ENCODE peak calls at places on chromosomes 6 and 20, in four cellular contexts. E, Y, A and N are unnamed samples. For H3K4me1 and H3K9me3, the result is how much of the 10 kb centered on the place peaks cover.

GRCh38 chr6:12545837-12546658 is 170.5 kb upstream of the PHACTR1 start:
- DNase-seq in E (no peak), Y (no peak), A (no peak), N (no peak)

GRCh38 chr20:23800865-23801264 is 25.7 kb downstream of the CST2 start:
- DNase-seq in E (no peak), Y (no peak), A (no peak), N (no peak)

GRCh38 chr6:151690768-151691562 is 116.5 kb upstream of the ESR1 start:
- DNase-seq in E (no peak), Y (no peak), A (no peak), N (peak)

GRCh38 chr20:5316188-5317158 is at the start of gene PROKR2:
- DNase-seq in E (no peak), Y (no peak), A (no peak), N (peak)

GRCh38 chr6:29850011-29850553 is 22.5 kb downstream of the HLA-G start:
- DNase-seq in E (peak), Y (no peak), A (peak), N (peak)

GRCh38 chr6:14885471-14885987 is 360.3 kb upstream of the JARID2 start:
- DNase-seq in E (no peak), Y (no peak), A (no peak), N (no peak)

GRCh38 chr6:41728073-41728936 is 7.1 kb downstream of the TFEB start:
- DNase-seq in E (peak), Y (no peak), A (no peak), N (no peak)

GRCh38 chr6:32867022-32867477 is 13.1 kb downstream of the PSMB9 start:
- DNase-seq in E (no peak), Y (no peak), A (no peak), N (no peak)

GRCh38 chr20:60804240-60804917 is 447.7 kb upstream of the CDH4 start:
- DNase-seq in E (no peak), Y (no peak), A (no peak), N (no peak)

GRCh38 chr6:82968708-82969107 is 96.9 kb downstream of the UBE3D start:
- DNase-seq in E (no peak), Y (no peak), A (no peak), N (no peak)

GRCh38 chr20:57617079-57617795 is 3.0 kb downstream of the ZBP1 start:
- DNase-seq in E (no peak), Y (no peak), A (no peak), N (no peak)

GRCh38 chr6:31462026-31462963 is 35.6 kb upstream of the MICB start:
- DNase-seq in E (no peak), Y (no peak), A (no peak), N (no peak)

GRCh38 chr20:61130156-61130555 is 121.9 kb upstream of the CDH4 start:
- DNase-seq in E (no peak), Y (no peak), A (no peak), N (no peak)

GRCh38 chr20:21693322-21693721 is 12.1 kb upstream of the PAX1 start:
- DNase-seq in E (peak), Y (no peak), A (no peak), N (peak)

GRCh38 chr20:684676-685319 is 9.2 kb upstream of the SCRT2 start:
- DNase-seq in E (no peak), Y (no peak), A (no peak), N (no peak)

GRCh38 chr6:140344149-140344913 is 969.9 kb upstream of the CITED2 start:
- DNase-seq in E (no peak), Y (no peak), A (no peak), N (no peak)

GRCh38 chr6:80438728-80439127 is 332.3 kb downstream of the BCKDHB start:
- DNase-seq in E (no peak), Y (no peak), A (no peak), N (no peak)

GRCh38 chr20:50118203-50118602 is 5.3 kb upstream of the UBE2V1 start:
- DNase-seq in E (no peak), Y (no peak), A (no peak), N (no peak)

GRCh38 chr6:125220712-125221111 is 67.1 kb downstream of the TPD52L1 start:
- DNase-seq in E (peak), Y (no peak), A (peak), N (peak)

GRCh38 chr6:38404900-38405556 is 234.7 kb downstream of the BTBD9 start:
- DNase-seq in E (peak), Y (no peak), A (no peak), N (no peak)

GRCh38 chr20:51385941-51386530 is 156.5 kb downstream of the NFATC2 start:
- DNase-seq in E (no peak), Y (no peak), A (no peak), N (peak)

GRCh38 chr6:11215773-11216172 is 16.7 kb downstream of the NEDD9 start:
- DNase-seq in E (peak), Y (no peak), A (no peak), N (no peak)

GRCh38 chr6:101088594-101088993 is 207.5 kb upstream of the ASCC3 start:
- DNase-seq in E (no peak), Y (no peak), A (no peak), N (no peak)

GRCh38 chr6:137657351-137657911 is 163.2 kb upstream of the OLIG3 start:
- DNase-seq in E (no peak), Y (no peak), A (no peak), N (no peak)

GRCh38 chr6:118280210-118280609 is 267.9 kb upstream of the PLN start:
- DNase-seq in E (no peak), Y (no peak), A (no peak), N (no peak)

GRCh38 chr6:44342489-44342888 is at the start of gene SPATS1:
- DNase-seq in E (peak), Y (no peak), A (peak), N (peak)

GRCh38 chr6:40626886-40627285 is 39.7 kb upstream of the LRFN2 start:
- DNase-seq in E (no peak), Y (no peak), A (no peak), N (no peak)

GRCh38 chr6:50362706-50363105 is 313.0 kb upstream of the DEFB112 start:
- DNase-seq in E (no peak), Y (no peak), A (no peak), N (no peak)

GRCh38 chr6:113995632-113996031 is 24.7 kb upstream of the HDAC2 start:
- DNase-seq in E (peak), Y (peak), A (no peak), N (peak)

GRCh38 chr6:148293181-148293995 is 49.2 kb upstream of the SASH1 start:
- DNase-seq in E (no peak), Y (no peak), A (no peak), N (peak)

GRCh38 chr6:39403304-39403703 is 80.8 kb upstream of the KCNK16 start:
- DNase-seq in E (no peak), Y (no peak), A (no peak), N (no peak)

GRCh38 chr6:151807513-151808330 is at the start of gene ESR1:
- DNase-seq in E (peak), Y (no peak), A (peak), N (peak)

GRCh38 chr6:16698988-16699868 is 62.0 kb downstream of the ATXN1 start:
- DNase-seq in E (no peak), Y (no peak), A (no peak), N (no peak)

GRCh38 chr20:4702562-4703280 is 19.0 kb upstream of the PRND start:
- DNase-seq in E (peak), Y (no peak), A (no peak), N (no peak)

GRCh38 chr6:127904160-127904559 is 3.3 kb upstream of the THEMIS start:
- DNase-seq in E (no peak), Y (no peak), A (no peak), N (no peak)

DNA sequence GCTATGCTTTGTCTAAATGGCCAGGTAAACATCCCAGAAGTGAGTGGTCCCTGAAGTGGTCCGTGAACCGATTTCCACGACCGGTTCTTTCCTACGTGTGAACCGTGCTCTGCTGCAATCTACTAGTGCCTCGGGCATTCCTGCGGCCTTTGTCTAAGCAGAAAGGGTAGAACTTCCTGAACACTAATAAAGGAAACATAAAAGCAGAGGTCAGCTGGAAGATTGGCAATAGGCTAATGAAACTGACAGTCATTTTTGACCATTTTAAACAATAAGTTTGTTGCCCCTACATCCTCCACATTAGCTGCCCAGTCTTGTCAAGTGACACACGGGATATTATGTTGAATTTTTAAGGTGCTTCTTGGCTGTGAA is 410.0 kb downstream of the PLCB1 start:
- DNase-seq in E (no peak), Y (no peak), A (no peak), N (no peak)
- H3K27ac ChIP-seq in E (no peak), Y (no peak), A (no peak), N (no peak)

DNA sequence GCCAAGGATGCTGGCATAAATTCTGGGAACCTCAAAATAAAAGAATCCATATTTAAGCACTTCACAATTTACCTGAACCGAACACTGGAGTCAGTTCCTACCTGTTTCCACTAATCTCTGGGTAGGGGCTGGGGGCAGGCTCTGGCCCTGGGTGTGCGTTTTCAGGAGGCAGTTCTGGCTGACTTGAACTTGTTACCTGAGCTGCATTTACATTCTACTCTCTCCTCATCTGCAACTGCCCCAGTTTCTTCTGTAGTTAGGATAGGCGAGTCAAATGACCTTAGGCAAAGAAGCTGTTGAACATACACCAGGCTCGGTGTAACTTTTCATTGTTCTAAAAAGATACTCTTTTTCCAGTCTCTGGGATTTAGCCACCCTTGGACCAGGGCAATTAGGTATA is 13.2 kb downstream of the CARMIL1 start:
- DNase-seq in E (no peak), Y (no peak), A (no peak), N (no peak)
- H3K4me1 ChIP-seq in E (under half), Y (half or more), A (under half), N (under half)

GRCh38 chr6:111278738-111279137 is 191.4 kb downstream of the SLC16A10 start:
- DNase-seq in E (no peak), Y (no peak), A (no peak), N (no peak)
- H3K9me3 ChIP-seq in E (under half), Y (under half), A (under half), N (under half)

GRCh38 chr20:47411161-47411560 is 54.7 kb upstream of the ZMYND8 start:
- DNase-seq in E (no peak), Y (no peak), A (peak), N (peak)
- H3K27ac ChIP-seq in E (peak), Y (peak), A (peak), N (peak)

GRCh38 chr20:17524551-17524950 is 6.6 kb downstream of the BFSP1 start:
- DNase-seq in E (no peak), Y (no peak), A (no peak), N (no peak)
- H3K4me1 ChIP-seq in E (under half), Y (under half), A (under half), N (under half)

GRCh38 chr20:59623133-59623532 is 18.8 kb downstream of the PHACTR3 start:
- DNase-seq in E (no peak), Y (no peak), A (no peak), N (no peak)
- H3K9me3 ChIP-seq in E (under half), Y (under half), A (under half), N (under half)

GRCh38 chr6:9766240-9766915 is 648.5 kb downstream of the TFAP2A start:
- DNase-seq in E (no peak), Y (no peak), A (no peak), N (no peak)
- H3K27ac ChIP-seq in E (no peak), Y (no peak), A (no peak), N (no peak)